ENCODE peak calls at places on chromosome 1, in nine cellular contexts. K is fibroblast of pulmonary artery, V is T-helper 9 cell, Q is NT2/D1, J is non-pigmented ciliary epithelial cell, P is germinal center, M is A172, L is left cardiac atrium, U is NAMALWA. F is an unnamed sample.

GRCh38 chr1:45325816-45326506 is 734 bp upstream of the HPDL start:
- DNase-seq in K (peak), V (no peak), Q (no peak), J (no peak), P (no peak), M (no peak), L (no peak), U (no peak), F (peak)

GRCh38 chr1:162633327-162633762 is 1.1 kb downstream of the DDR2 start:
- DNase-seq in K (peak), V (no peak), Q (no peak), J (no peak), P (no peak), M (peak), L (no peak), U (no peak), F (peak)

GRCh38 chr1:68136187-68136586 is 85.8 kb upstream of the DIRAS3 start:
- DNase-seq in K (peak), V (no peak), Q (no peak), J (no peak), P (no peak), M (peak), L (no peak), U (no peak), F (no peak)

GRCh38 chr1:40651138-40651857 is 14.2 kb downstream of the RIMS3 start:
- DNase-seq in K (no peak), V (no peak), Q (no peak), J (no peak), P (no peak), M (no peak), L (peak), U (no peak), F (no peak)

GRCh38 chr1:211241071-211241470 is 18.1 kb upstream of the RCOR3 start:
- DNase-seq in K (no peak), V (no peak), Q (no peak), J (no peak), P (no peak), M (no peak), L (no peak), U (no peak), F (no peak)

GRCh38 chr1:231242516-231243198 is 1.6 kb downstream of the GNPAT start:
- DNase-seq in K (peak), V (no peak), Q (no peak), J (no peak), P (no peak), M (no peak), L (no peak), U (peak), F (no peak)

GRCh38 chr1:91173379-91173890 is 151.6 kb upstream of the ZNF644 start:
- DNase-seq in K (peak), V (no peak), Q (no peak), J (no peak), P (no peak), M (no peak), L (no peak), U (no peak), F (no peak)

GRCh38 chr1:76337777-76338176 is 263.2 kb downstream of the ST6GALNAC3 start:
- DNase-seq in K (no peak), V (no peak), Q (no peak), J (no peak), P (no peak), M (no peak), L (no peak), U (no peak), F (no peak)

GRCh38 chr1:181640959-181641358 is 157.6 kb downstream of the CACNA1E start:
- DNase-seq in K (no peak), V (no peak), Q (no peak), J (no peak), P (no peak), M (no peak), L (no peak), U (no peak), F (no peak)

GRCh38 chr1:17617787-17618557 is 78.5 kb downstream of the ARHGEF10L start:
- DNase-seq in K (peak), V (no peak), Q (no peak), J (no peak), P (no peak), M (peak), L (peak), U (no peak), F (no peak)

GRCh38 chr1:215260711-215261110 is 178.2 kb downstream of the KCNK2 start:
- DNase-seq in K (no peak), V (no peak), Q (no peak), J (no peak), P (no peak), M (no peak), L (no peak), U (no peak), F (no peak)

GRCh38 chr1:201895120-201895665 is 6.5 kb downstream of the SHISA4 start:
- DNase-seq in K (no peak), V (no peak), Q (no peak), J (no peak), P (no peak), M (no peak), L (no peak), U (no peak), F (no peak)

GRCh38 chr1:241311056-241311746 is 45.8 kb downstream of the RGS7 start:
- DNase-seq in K (no peak), V (no peak), Q (no peak), J (no peak), P (no peak), M (peak), L (no peak), U (no peak), F (no peak)

GRCh38 chr1:204076891-204077290 is 4.0 kb downstream of the SOX13 start:
- DNase-seq in K (no peak), V (no peak), Q (no peak), J (no peak), P (no peak), M (no peak), L (no peak), U (no peak), F (no peak)

GRCh38 chr1:28326980-28327379 is 1.9 kb upstream of the MED18 start:
- DNase-seq in K (no peak), V (no peak), Q (no peak), J (no peak), P (no peak), M (no peak), L (no peak), U (peak), F (no peak)

GRCh38 chr1:20250346-20250989 is 40.2 kb upstream of the VWA5B1 start:
- DNase-seq in K (peak), V (no peak), Q (no peak), J (no peak), P (no peak), M (no peak), L (no peak), U (no peak), F (no peak)

F was measured in GM10248.